ENCODE peak calls at places on chromosomes 12 and 14, in ten cellular contexts. J is GDM1; V is D341Med; W is HFFc6; H is lung; L is ascending aorta; A is neuronal stem cell; E is germinal center; O is NAMALWA; P is activated CD4-positive, alpha-beta memory T cell treated with anti-CD3 and anti-CD28 coated beads, Interleukin-2, amount 10 ng/mL, durations not matched to agents 7 days and 5 days. C is an unnamed sample.

GRCh38 chr14:60590907-60591510 is 58.3 kb downstream of the SIX1 start:
- DNase-seq in J (no peak), V (no peak), W (peak), H (no peak), L (no peak), A (no peak), E (no peak), O (no peak), P (no peak), C (no peak)

GRCh38 chr12:112406519-112407488 is 2.6 kb downstream of the RPL6 start:
- DNase-seq in J (no peak), V (no peak), W (no peak), H (no peak), L (peak), A (no peak), E (no peak), O (no peak), P (no peak), C (no peak)

GRCh38 chr14:60349663-60350365 is 100.8 kb downstream of the PPM1A start:
- DNase-seq in J (peak), V (peak), W (peak), H (no peak), L (no peak), A (no peak), E (peak), O (peak), P (no peak), C (no peak)

GRCh38 chr14:49966971-49967630 is 74.2 kb downstream of the ARF6 start:
- DNase-seq in J (no peak), V (no peak), W (no peak), H (no peak), L (no peak), A (no peak), E (no peak), O (no peak), P (no peak), C (no peak)

GRCh38 chr14:24329736-24330135 is 5.1 kb downstream of the ADCY4 start:
- DNase-seq in J (peak), V (no peak), W (no peak), H (peak), L (peak), A (no peak), E (no peak), O (no peak), P (peak), C (no peak)

GRCh38 chr12:388547-389137 is 478 bp downstream of the KDM5A start:
- DNase-seq in J (no peak), V (no peak), W (no peak), H (peak), L (no peak), A (no peak), E (no peak), O (peak), P (peak), C (no peak)

GRCh38 chr12:119804011-119804641 is 73.0 kb downstream of the CIT start:
- DNase-seq in J (no peak), V (peak), W (peak), H (peak), L (peak), A (peak), E (no peak), O (peak), P (no peak), C (no peak)

GRCh38 chr12:1939745-1940607 is 21.5 kb upstream of the CACNA2D4 start:
- DNase-seq in J (peak), V (peak), W (peak), H (peak), L (peak), A (peak), E (peak), O (peak), P (peak), C (no peak)

GRCh38 chr14:60970146-60970545 is 10.7 kb downstream of the TRMT5 start:
- DNase-seq in J (no peak), V (no peak), W (no peak), H (no peak), L (no peak), A (no peak), E (no peak), O (no peak), P (no peak), C (no peak)

GRCh38 chr12:93802698-93803097 is 125.5 kb downstream of the CRADD start:
- DNase-seq in J (no peak), V (no peak), W (peak), H (no peak), L (no peak), A (no peak), E (no peak), O (no peak), P (no peak), C (no peak)

GRCh38 chr14:99604766-99605298 is 825 bp upstream of the CCDC85C start:
- DNase-seq in J (peak), V (peak), W (no peak), H (no peak), L (no peak), A (no peak), E (peak), O (no peak), P (no peak), C (no peak)

GRCh38 chr12:4118601-4119156 is 154.9 kb upstream of the CCND2 start:
- DNase-seq in J (no peak), V (no peak), W (no peak), H (peak), L (peak), A (no peak), E (no peak), O (no peak), P (no peak), C (no peak)

GRCh38 chr12:5295966-5296365 is 135.9 kb upstream of the NTF3 start:
- DNase-seq in J (no peak), V (no peak), W (no peak), H (no peak), L (no peak), A (no peak), E (no peak), O (no peak), P (no peak), C (no peak)

GRCh38 chr12:2329811-2330210 is 277.0 kb downstream of the CACNA1C start:
- DNase-seq in J (no peak), V (no peak), W (no peak), H (no peak), L (no peak), A (no peak), E (no peak), O (no peak), P (no peak), C (no peak)

C was measured in thoracic aorta.